ENCODE peak calls at places on chromosomes 2 and 18, in ten cellular contexts. V is breast epithelium; E is AG04450; A is ascending aorta; B is foreskin keratinocyte; Z is caudate nucleus; W is heart right ventricle; K is right cardiac atrium; X is CD8-positive, alpha-beta T cell; Q is CD4-positive, CD25-positive, alpha-beta regulatory T cell. J is an unnamed sample.

GRCh38 chr2:189830510-189830909 is 46.3 kb downstream of the PMS1 start:
- DNase-seq in V (no peak), E (no peak), A (no peak), B (no peak), Z (no peak), W (no peak), K (no peak), X (no peak), Q (no peak), J (no peak)

GRCh38 chr2:53181759-53182158 is 585.8 kb upstream of the CHAC2 start:
- DNase-seq in V (no peak), E (no peak), A (no peak), B (no peak), Z (no peak), W (no peak), K (no peak), X (no peak), Q (no peak), J (no peak)

GRCh38 chr2:219664958-219665357 is 37.5 kb downstream of the SLC4A3 start:
- DNase-seq in V (no peak), E (no peak), A (no peak), B (no peak), Z (no peak), W (peak), K (peak), X (no peak), Q (no peak), J (no peak)

GRCh38 chr2:164597988-164598387 is 23.3 kb downstream of the GRB14 start:
- DNase-seq in V (no peak), E (no peak), A (no peak), B (no peak), Z (no peak), W (no peak), K (no peak), X (no peak), Q (no peak), J (no peak)

GRCh38 chr2:189533274-189534035 is 47.1 kb downstream of the SLC40A1 start:
- DNase-seq in V (no peak), E (no peak), A (no peak), B (no peak), Z (no peak), W (no peak), K (no peak), X (no peak), Q (no peak), J (no peak)

GRCh38 chr18:74288041-74288440 is 3.7 kb downstream of the CYB5A start:
- DNase-seq in V (no peak), E (no peak), A (no peak), B (no peak), Z (no peak), W (no peak), K (no peak), X (no peak), Q (no peak), J (no peak)

GRCh38 chr18:43789234-43790000 is 512.1 kb upstream of the SYT4 start:
- DNase-seq in V (no peak), E (no peak), A (no peak), B (no peak), Z (no peak), W (peak), K (no peak), X (no peak), Q (no peak), J (no peak)

GRCh38 chr2:2039826-2040225 is 291.2 kb downstream of the MYT1L start:
- DNase-seq in V (no peak), E (no peak), A (no peak), B (no peak), Z (no peak), W (no peak), K (no peak), X (no peak), Q (no peak), J (no peak)

GRCh38 chr2:105371156-105371555 is 27.7 kb downstream of the FHL2 start:
- DNase-seq in V (no peak), E (no peak), A (no peak), B (no peak), Z (no peak), W (peak), K (no peak), X (no peak), Q (no peak), J (no peak)

GRCh38 chr2:85066006-85066405 is 67.2 kb upstream of the TCF7L1 start:
- DNase-seq in V (no peak), E (no peak), A (no peak), B (no peak), Z (no peak), W (no peak), K (no peak), X (no peak), Q (no peak), J (no peak)

GRCh38 chr2:186641807-186642321 is 52.0 kb upstream of the FAM171B start:
- DNase-seq in V (no peak), E (peak), A (no peak), B (peak), Z (no peak), W (peak), K (no peak), X (no peak), Q (peak), J (peak)

GRCh38 chr2:69683170-69683971 is 39.8 kb upstream of the AAK1 start:
- DNase-seq in V (no peak), E (peak), A (no peak), B (peak), Z (no peak), W (peak), K (no peak), X (no peak), Q (peak), J (no peak)

GRCh38 chr2:197191177-197191947 is 119.2 kb downstream of the ANKRD44 start:
- DNase-seq in V (no peak), E (no peak), A (no peak), B (no peak), Z (no peak), W (no peak), K (no peak), X (no peak), Q (peak), J (no peak)

GRCh38 chr2:99660616-99661416 is 171.0 kb upstream of the REV1 start:
- DNase-seq in V (no peak), E (no peak), A (no peak), B (no peak), Z (no peak), W (no peak), K (peak), X (no peak), Q (no peak), J (no peak)

GRCh38 chr2:229431331-229431954 is 160.4 kb upstream of the PID1 start:
- DNase-seq in V (no peak), E (no peak), A (no peak), B (no peak), Z (no peak), W (no peak), K (no peak), X (no peak), Q (peak), J (no peak)

GRCh38 chr2:24051833-24052232 is 2.3 kb downstream of the FKBP1B start:
- DNase-seq in V (no peak), E (no peak), A (no peak), B (no peak), Z (no peak), W (no peak), K (no peak), X (no peak), Q (no peak), J (no peak)

GRCh38 chr2:24047703-24048033 is 477 bp upstream of the WDCP start:
- DNase-seq in V (no peak), E (no peak), A (no peak), B (no peak), Z (no peak), W (no peak), K (no peak), X (no peak), Q (no peak), J (no peak)

GRCh38 chr2:24049485-24050021 is at the start of gene FKBP1B:
- DNase-seq in V (no peak), E (no peak), A (no peak), B (peak), Z (no peak), W (peak), K (peak), X (peak), Q (peak), J (no peak)

GRCh38 chr2:24048662-24049484 is 668 bp upstream of the FKBP1B start:
- DNase-seq in V (no peak), E (no peak), A (no peak), B (peak), Z (no peak), W (no peak), K (no peak), X (no peak), Q (no peak), J (no peak)

GRCh38 chr2:24050041-24050655 is 607 bp downstream of the FKBP1B start:
- DNase-seq in V (no peak), E (no peak), A (no peak), B (no peak), Z (no peak), W (peak), K (peak), X (peak), Q (no peak), J (peak)
- H3K27ac ChIP-seq in V (peak), E (no peak), A (peak), B (no peak), Z (peak), W (peak), K (peak), X (no peak), Q (no peak), J (no peak)

DNA sequence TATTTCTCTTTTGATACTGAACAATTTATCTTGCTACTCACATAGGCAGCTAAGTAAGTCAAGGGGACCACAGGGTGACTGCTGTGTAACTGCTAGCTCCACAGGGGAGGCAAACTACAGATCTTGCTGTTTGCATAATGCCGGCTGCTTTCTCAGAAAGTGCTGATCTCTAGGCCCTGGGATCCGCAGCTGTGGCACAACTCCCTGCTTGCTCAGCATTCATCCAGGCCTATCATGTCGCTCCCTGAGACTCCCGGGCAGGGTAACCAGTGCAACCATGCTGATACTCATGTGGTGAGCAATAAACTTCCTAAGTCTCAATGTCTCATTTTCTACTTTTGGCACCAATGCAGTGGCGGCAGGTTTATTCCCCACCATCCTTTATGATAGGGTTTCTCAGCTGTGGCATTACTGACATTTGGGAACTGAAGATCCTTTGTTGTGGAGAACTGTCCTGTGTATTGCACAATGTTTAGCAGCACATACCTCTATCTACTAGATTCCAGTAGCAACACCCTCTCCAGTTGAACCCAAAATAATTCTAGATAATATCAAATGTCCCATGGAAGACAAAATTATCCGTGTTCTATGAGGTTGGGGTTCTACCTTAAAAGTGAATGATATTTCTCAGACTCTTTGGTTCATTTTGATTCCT is 1101.3 kb downstream of the LRP1B start:
- DNase-seq in V (no peak), E (no peak), A (no peak), B (no peak), Z (no peak), W (no peak), K (no peak), X (no peak), Q (no peak), J (no peak)
- H3K27ac ChIP-seq in V (no peak), E (no peak), A (no peak), B (no peak), Z (no peak), W (no peak), K (no peak), X (no peak), Q (no peak), J (no peak)

GRCh38 chr2:3703236-3703682 is at the start of gene DCDC2C:
- DNase-seq in V (no peak), E (no peak), A (no peak), B (no peak), Z (no peak), W (no peak), K (no peak), X (no peak), Q (no peak), J (no peak)
- H3K27ac ChIP-seq in V (no peak), E (no peak), A (no peak), B (no peak), Z (no peak), W (no peak), K (no peak), X (no peak), Q (no peak), J (no peak)

DNA sequence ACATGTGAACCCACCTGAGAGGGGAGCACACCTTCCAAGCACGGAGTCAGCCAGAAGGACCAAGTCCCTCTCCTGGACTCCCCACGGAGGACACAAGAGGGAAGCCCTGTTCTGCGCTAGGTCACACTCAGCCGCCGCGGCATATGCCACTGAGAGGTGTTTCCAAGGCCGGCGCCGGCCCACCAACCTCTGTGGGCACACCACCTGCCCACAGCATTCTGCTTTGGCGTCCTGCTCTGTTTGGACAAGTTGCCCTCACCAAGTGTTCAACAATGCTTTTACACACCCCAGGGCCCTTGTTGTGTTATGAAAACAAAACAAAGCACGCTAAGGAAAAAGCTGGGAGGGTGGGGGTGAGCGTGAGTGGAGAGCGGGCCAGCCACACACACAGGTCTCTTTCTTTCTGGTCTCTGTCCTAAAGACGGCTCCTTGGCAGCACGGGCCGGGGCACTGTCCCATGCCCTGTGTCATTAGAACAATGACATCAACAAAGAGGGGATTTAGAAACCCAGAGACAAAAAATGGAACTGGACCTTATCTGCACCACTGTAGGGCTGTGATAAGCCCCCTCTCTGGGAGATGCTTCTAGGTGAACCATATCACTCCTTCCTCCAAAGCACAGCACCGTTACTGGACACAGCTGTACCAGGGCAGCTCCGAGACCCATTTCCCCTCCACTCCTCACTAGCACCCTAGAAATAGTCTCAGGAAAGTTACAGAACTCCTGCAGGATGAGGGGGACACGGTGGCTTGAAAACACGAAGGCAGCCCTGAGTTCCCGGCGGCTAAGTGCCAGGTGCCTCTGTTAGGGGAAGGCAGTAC is 17.0 kb downstream of the SMAD7 start:
- DNase-seq in V (no peak), E (no peak), A (no peak), B (no peak), Z (peak), W (peak), K (peak), X (no peak), Q (no peak), J (peak)
- H3K27ac ChIP-seq in V (peak), E (no peak), A (peak), B (no peak), Z (peak), W (peak), K (peak), X (no peak), Q (peak), J (peak)

DNA sequence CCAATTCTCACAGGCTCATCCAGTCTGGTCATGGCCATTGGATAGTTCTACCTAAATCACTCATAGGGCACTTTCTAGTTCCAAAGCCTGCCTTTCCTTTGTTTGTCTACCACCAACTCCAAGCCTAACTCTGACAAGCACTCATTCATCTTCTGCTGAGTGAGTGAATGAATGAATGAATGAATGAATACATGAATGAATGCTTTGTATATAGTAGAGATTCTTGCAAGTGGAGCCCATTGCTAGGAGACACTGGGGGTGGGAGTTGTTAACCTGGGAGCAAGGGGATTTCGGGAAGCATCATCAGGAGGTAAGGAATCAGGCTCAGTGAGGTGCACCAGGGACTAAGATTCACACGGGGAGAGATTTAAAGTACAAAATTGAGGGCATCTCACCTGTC is 3.3 kb upstream of the MOCOS start:
- DNase-seq in V (no peak), E (no peak), A (no peak), B (no peak), Z (no peak), W (no peak), K (no peak), X (no peak), Q (no peak), J (no peak)
- H3K27ac ChIP-seq in V (no peak), E (no peak), A (no peak), B (no peak), Z (no peak), W (no peak), K (no peak), X (no peak), Q (no peak), J (no peak)

DNA sequence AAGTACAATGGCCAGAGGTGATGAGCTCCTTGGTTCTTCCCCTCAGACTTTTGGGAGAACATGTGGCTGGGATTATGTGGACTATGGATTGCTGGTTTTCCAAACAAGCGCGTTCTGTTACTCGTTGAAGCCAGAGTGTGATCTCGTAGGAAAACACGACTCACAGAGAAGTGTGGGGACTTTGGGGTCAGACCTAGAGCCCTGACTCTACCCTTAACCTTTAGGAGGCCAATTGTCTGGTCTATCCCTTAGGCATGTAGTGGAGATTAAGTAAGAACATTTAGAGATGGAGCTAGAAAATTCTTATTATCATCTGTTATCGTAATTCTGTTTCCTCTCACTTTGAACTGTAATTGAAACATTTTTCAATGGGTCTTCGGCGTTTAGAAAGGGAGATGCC is 35.8 kb downstream of the BCL2L11 start:
- DNase-seq in V (no peak), E (no peak), A (no peak), B (no peak), Z (no peak), W (no peak), K (no peak), X (no peak), Q (no peak), J (no peak)
- H3K27ac ChIP-seq in V (no peak), E (no peak), A (no peak), B (no peak), Z (no peak), W (no peak), K (no peak), X (no peak), Q (no peak), J (no peak)